ENCODE peak calls at places on chromosomes 1 and 21, in nine cellular contexts. One of them, this sample, is unnamed.

GRCh38 chr1:89546082-89546889 is 21.7 kb downstream of the LRRC8B start:
- DNase-seq in fibroblast of lung: no peak
- DNase-seq in breast epithelium: no peak
- DNase-seq in cardiac muscle cell: peak; percentile 46
- DNase-seq in left lung: no peak
- DNase-seq in heart right ventricle: no peak
- DNase-seq in H1: no peak
- DNase-seq in left ventricle myocardium inferior: no peak
- DNase-seq in IMR-90: peak; percentile 39
- DNase-seq in this sample: no peak

GRCh38 chr1:110102081-110102480 is 10.2 kb upstream of the UBL4B start:
- DNase-seq in IMR-90: peak; percentile 26
- DNase-seq in left lung: no peak
- DNase-seq in breast epithelium: no peak
- DNase-seq in heart right ventricle: no peak
- DNase-seq in cardiac muscle cell: peak; percentile 33
- DNase-seq in H1: no peak
- DNase-seq in left ventricle myocardium inferior: no peak
- DNase-seq in fibroblast of lung: no peak
- DNase-seq in this sample: no peak

GRCh38 chr1:27527857-27528700 is 38.1 kb upstream of the WASF2 start:
- DNase-seq in left lung: peak; percentile 78
- DNase-seq in cardiac muscle cell: peak; percentile 24
- DNase-seq in H1: peak; percentile 82
- DNase-seq in IMR-90: no peak
- DNase-seq in breast epithelium: no peak
- DNase-seq in heart right ventricle: no peak
- DNase-seq in fibroblast of lung: no peak
- DNase-seq in left ventricle myocardium inferior: peak; percentile 57
- DNase-seq in this sample: no peak

GRCh38 chr21:43916691-43917514 is 51.9 kb downstream of the AGPAT3 start:
- DNase-seq in IMR-90: peak; percentile 21
- DNase-seq in left lung: peak; percentile 13
- DNase-seq in fibroblast of lung: peak; percentile 35
- DNase-seq in left ventricle myocardium inferior: no peak
- DNase-seq in cardiac muscle cell: peak; percentile 13
- DNase-seq in heart right ventricle: no peak
- DNase-seq in breast epithelium: no peak
- DNase-seq in H1: peak; percentile 49
- DNase-seq in this sample: no peak

GRCh38 chr1:64505944-64506658 is 36.2 kb downstream of the CACHD1 start:
- DNase-seq in heart right ventricle: no peak
- DNase-seq in IMR-90: no peak
- DNase-seq in left lung: peak; percentile 58
- DNase-seq in left ventricle myocardium inferior: no peak
- DNase-seq in fibroblast of lung: no peak
- DNase-seq in H1: no peak
- DNase-seq in breast epithelium: peak; percentile 52
- DNase-seq in cardiac muscle cell: no peak
- DNase-seq in this sample: no peak

GRCh38 chr1:65309317-65310077 is at the start of gene DNAJC6:
- DNase-seq in breast epithelium: peak; percentile 59
- DNase-seq in H1: peak; percentile 93
- DNase-seq in left lung: peak; percentile 67
- DNase-seq in fibroblast of lung: peak; percentile 61
- DNase-seq in heart right ventricle: peak; percentile 70
- DNase-seq in cardiac muscle cell: peak; percentile 79
- DNase-seq in left ventricle myocardium inferior: peak; percentile 70
- DNase-seq in IMR-90: peak; percentile 42
- DNase-seq in this sample: peak; percentile 29

GRCh38 chr1:39434797-39435395 is 56.5 kb upstream of the BMP8A start:
- DNase-seq in fibroblast of lung: no peak
- DNase-seq in cardiac muscle cell: no peak
- DNase-seq in IMR-90: peak; percentile 47
- DNase-seq in left ventricle myocardium inferior: no peak
- DNase-seq in heart right ventricle: no peak
- DNase-seq in breast epithelium: no peak
- DNase-seq in H1: no peak
- DNase-seq in left lung: no peak
- DNase-seq in this sample: no peak

GRCh38 chr1:40567819-40568218 is 36.4 kb downstream of the ZNF684 start:
- DNase-seq in fibroblast of lung: no peak
- DNase-seq in IMR-90: no peak
- DNase-seq in left ventricle myocardium inferior: no peak
- DNase-seq in breast epithelium: no peak
- DNase-seq in heart right ventricle: no peak
- DNase-seq in H1: no peak
- DNase-seq in cardiac muscle cell: no peak
- DNase-seq in left lung: no peak
- DNase-seq in this sample: no peak

GRCh38 chr1:9618912-9619679 is 30.4 kb downstream of the TMEM201 start:
- DNase-seq in heart right ventricle: no peak
- DNase-seq in breast epithelium: no peak
- DNase-seq in fibroblast of lung: no peak
- DNase-seq in H1: peak; percentile 37
- DNase-seq in left lung: no peak
- DNase-seq in cardiac muscle cell: no peak
- DNase-seq in left ventricle myocardium inferior: no peak
- DNase-seq in IMR-90: no peak
- DNase-seq in this sample: no peak

GRCh38 chr1:31633117-31633516 is 11.6 kb downstream of the PEF1 start:
- DNase-seq in left lung: no peak
- DNase-seq in fibroblast of lung: no peak
- DNase-seq in IMR-90: no peak
- DNase-seq in cardiac muscle cell: peak; percentile 18
- DNase-seq in H1: peak; percentile 85
- DNase-seq in left ventricle myocardium inferior: no peak
- DNase-seq in heart right ventricle: no peak
- DNase-seq in breast epithelium: no peak
- DNase-seq in this sample: no peak

GRCh38 chr1:22330092-22330762 is 121.4 kb upstream of the ZBTB40 start:
- DNase-seq in heart right ventricle: no peak
- DNase-seq in IMR-90: no peak
- DNase-seq in fibroblast of lung: no peak
- DNase-seq in left lung: no peak
- DNase-seq in cardiac muscle cell: no peak
- DNase-seq in H1: no peak
- DNase-seq in left ventricle myocardium inferior: no peak
- DNase-seq in breast epithelium: peak; percentile 12
- DNase-seq in this sample: no peak

GRCh38 chr21:42444745-42445059 is 41.0 kb downstream of the UBASH3A start:
- DNase-seq in fibroblast of lung: no peak
- DNase-seq in IMR-90: no peak
- DNase-seq in breast epithelium: no peak
- DNase-seq in left lung: no peak
- DNase-seq in left ventricle myocardium inferior: no peak
- DNase-seq in cardiac muscle cell: no peak
- DNase-seq in heart right ventricle: no peak
- DNase-seq in H1: no peak
- DNase-seq in this sample: no peak

GRCh38 chr21:39003982-39004775 is 179.1 kb downstream of the PSMG1 start:
- DNase-seq in heart right ventricle: peak; percentile 45
- DNase-seq in cardiac muscle cell: peak; percentile 67
- DNase-seq in IMR-90: peak; percentile 89
- DNase-seq in breast epithelium: no peak
- DNase-seq in left lung: peak; percentile 72
- DNase-seq in fibroblast of lung: peak; percentile 84
- DNase-seq in H1: no peak
- DNase-seq in left ventricle myocardium inferior: no peak
- DNase-seq in this sample: no peak

GRCh38 chr1:147745271-147745670 is 15.1 kb downstream of the GJA5 start:
- DNase-seq in left ventricle myocardium inferior: no peak
- DNase-seq in IMR-90: no peak
- DNase-seq in cardiac muscle cell: no peak
- DNase-seq in heart right ventricle: no peak
- DNase-seq in left lung: no peak
- DNase-seq in breast epithelium: no peak
- DNase-seq in fibroblast of lung: no peak
- DNase-seq in H1: no peak
- DNase-seq in this sample: no peak

GRCh38 chr1:207134550-207134949 is 30.5 kb downstream of the C4BPA start:
- DNase-seq in IMR-90: no peak
- DNase-seq in left ventricle myocardium inferior: no peak
- DNase-seq in breast epithelium: no peak
- DNase-seq in fibroblast of lung: no peak
- DNase-seq in H1: no peak
- DNase-seq in cardiac muscle cell: no peak
- DNase-seq in heart right ventricle: no peak
- DNase-seq in left lung: no peak
- DNase-seq in this sample: no peak

DNA sequence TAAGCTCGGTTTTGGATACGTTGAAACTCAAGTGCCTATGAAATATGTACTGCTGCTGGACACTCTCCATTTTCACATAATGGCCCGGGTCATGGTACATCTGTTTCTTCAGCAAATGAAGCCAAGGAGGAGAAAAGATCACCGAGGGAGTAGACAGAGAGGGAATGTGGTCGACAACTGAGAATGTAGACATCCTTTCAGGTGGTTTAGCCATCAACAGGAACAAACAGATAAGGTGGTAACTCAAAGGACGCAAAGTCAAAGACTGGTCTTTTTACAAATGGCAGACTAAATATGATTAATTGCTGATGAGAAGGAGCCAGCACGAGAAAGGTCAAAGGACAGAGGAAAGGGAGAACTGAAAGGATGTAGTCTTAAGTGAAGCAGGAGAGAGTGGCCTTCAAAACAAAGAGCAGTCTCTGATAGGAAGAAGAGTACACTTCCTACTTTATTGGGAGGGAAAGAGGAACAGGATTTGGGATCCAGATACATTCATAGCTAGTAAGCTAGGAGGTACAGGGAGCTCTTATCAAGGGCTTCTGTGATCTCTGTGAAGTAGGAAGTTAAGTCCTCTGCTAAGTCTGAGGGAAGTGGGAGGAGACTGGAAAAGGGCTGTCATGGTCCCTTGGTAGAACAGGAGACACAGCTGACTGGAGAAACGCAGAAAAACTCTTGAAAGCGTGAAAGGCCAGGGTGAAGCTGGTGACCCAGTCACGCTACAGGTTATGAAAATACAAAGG is 28.3 kb downstream of the NUP133 start:
- DNase-seq in H1: no peak
- DNase-seq in cardiac muscle cell: no peak
- DNase-seq in fibroblast of lung: no peak
- DNase-seq in IMR-90: no peak
- DNase-seq in heart right ventricle: no peak
- DNase-seq in breast epithelium: no peak
- DNase-seq in left ventricle myocardium inferior: no peak
- DNase-seq in left lung: no peak
- DNase-seq in this sample: no peak
- H3K27ac ChIP-seq in H1: no peak overlapping the region
- H3K27ac ChIP-seq in cardiac muscle cell: no peak overlapping the region
- H3K27ac ChIP-seq in fibroblast of lung: no peak overlapping the region
- H3K27ac ChIP-seq in IMR-90: no peak overlapping the region
- H3K27ac ChIP-seq in heart right ventricle: no peak overlapping the region
- H3K27ac ChIP-seq in breast epithelium: no peak overlapping the region
- H3K27ac ChIP-seq in left ventricle myocardium inferior: no peak overlapping the region
- H3K27ac ChIP-seq in left lung: no peak overlapping the region
- H3K27ac ChIP-seq in this sample: peak overlapping the region; percentile 77

DNA sequence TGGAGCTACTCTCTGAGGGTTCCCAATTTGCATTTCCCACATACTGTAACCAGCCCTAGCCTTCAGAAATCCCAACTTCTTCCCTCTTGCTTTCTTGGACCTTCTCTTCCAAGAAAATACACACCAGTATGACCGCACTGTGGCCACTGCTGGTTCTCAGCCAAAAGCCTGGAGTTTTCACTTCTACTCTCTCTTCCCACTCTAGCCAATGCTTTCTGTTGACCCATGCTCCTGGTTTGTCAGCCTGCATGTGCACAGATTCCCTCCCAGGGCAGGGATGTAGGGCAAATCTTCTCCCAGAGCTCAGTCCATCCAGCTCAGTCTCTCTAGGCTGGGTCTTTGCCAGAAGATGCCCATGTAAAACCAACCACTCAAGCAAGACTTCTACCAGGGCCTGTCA is 652 bp downstream of the SLAMF1 start:
- DNase-seq in left ventricle myocardium inferior: no peak
- DNase-seq in fibroblast of lung: no peak
- DNase-seq in IMR-90: no peak
- DNase-seq in breast epithelium: no peak
- DNase-seq in cardiac muscle cell: no peak
- DNase-seq in left lung: no peak
- DNase-seq in heart right ventricle: no peak
- DNase-seq in H1: no peak
- DNase-seq in this sample: no peak
- H3K27ac ChIP-seq in left ventricle myocardium inferior: no peak overlapping the region
- H3K27ac ChIP-seq in fibroblast of lung: no peak overlapping the region
- H3K27ac ChIP-seq in IMR-90: no peak overlapping the region
- H3K27ac ChIP-seq in breast epithelium: no peak overlapping the region
- H3K27ac ChIP-seq in cardiac muscle cell: no peak overlapping the region
- H3K27ac ChIP-seq in left lung: peak overlapping the region; percentile 65
- H3K27ac ChIP-seq in heart right ventricle: no peak overlapping the region
- H3K27ac ChIP-seq in H1: no peak overlapping the region
- H3K27ac ChIP-seq in this sample: no peak overlapping the region

GRCh38 chr21:36803801-36804452 is 105.0 kb downstream of the SIM2 start:
- DNase-seq in left lung: no peak
- DNase-seq in cardiac muscle cell: no peak
- DNase-seq in fibroblast of lung: no peak
- DNase-seq in IMR-90: no peak
- DNase-seq in breast epithelium: no peak
- DNase-seq in H1: no peak
- DNase-seq in left ventricle myocardium inferior: no peak
- DNase-seq in heart right ventricle: no peak
- DNase-seq in this sample: no peak
- H3K27ac ChIP-seq in left lung: no peak overlapping the region
- H3K27ac ChIP-seq in cardiac muscle cell: no peak overlapping the region
- H3K27ac ChIP-seq in fibroblast of lung: no peak overlapping the region
- H3K27ac ChIP-seq in IMR-90: no peak overlapping the region
- H3K27ac ChIP-seq in breast epithelium: no peak overlapping the region
- H3K27ac ChIP-seq in H1: no peak overlapping the region
- H3K27ac ChIP-seq in left ventricle myocardium inferior: no peak overlapping the region
- H3K27ac ChIP-seq in heart right ventricle: no peak overlapping the region
- H3K27ac ChIP-seq in this sample: no peak overlapping the region

GRCh38 chr1:201916649-201917249 is 28.1 kb downstream of the SHISA4 start:
- DNase-seq in heart right ventricle: no peak
- DNase-seq in fibroblast of lung: peak; percentile 97
- DNase-seq in left ventricle myocardium inferior: peak; percentile 41
- DNase-seq in IMR-90: peak; percentile 94
- DNase-seq in left lung: peak; percentile 69
- DNase-seq in breast epithelium: peak; percentile 62
- DNase-seq in H1: no peak
- DNase-seq in cardiac muscle cell: peak; percentile 91
- DNase-seq in this sample: no peak

GRCh38 chr1:201917362-201918033 is 28.8 kb downstream of the SHISA4 start:
- DNase-seq in H1: no peak
- DNase-seq in heart right ventricle: no peak
- DNase-seq in breast epithelium: no peak
- DNase-seq in left lung: no peak
- DNase-seq in fibroblast of lung: peak; percentile 97
- DNase-seq in cardiac muscle cell: peak; percentile 95
- DNase-seq in IMR-90: peak; percentile 94
- DNase-seq in left ventricle myocardium inferior: no peak
- DNase-seq in this sample: no peak

GRCh38 chr1:201914456-201915235 is 25.9 kb downstream of the SHISA4 start:
- DNase-seq in cardiac muscle cell: peak; percentile 72
- DNase-seq in left ventricle myocardium inferior: no peak
- DNase-seq in fibroblast of lung: no peak
- DNase-seq in H1: no peak
- DNase-seq in heart right ventricle: no peak
- DNase-seq in breast epithelium: no peak
- DNase-seq in IMR-90: peak; percentile 36
- DNase-seq in left lung: no peak
- DNase-seq in this sample: no peak

GRCh38 chr1:201911827-201912571 is 23.3 kb downstream of the SHISA4 start:
- DNase-seq in left ventricle myocardium inferior: no peak
- DNase-seq in breast epithelium: no peak
- DNase-seq in heart right ventricle: no peak
- DNase-seq in left lung: no peak
- DNase-seq in fibroblast of lung: no peak
- DNase-seq in cardiac muscle cell: no peak
- DNase-seq in H1: no peak
- DNase-seq in IMR-90: no peak
- DNase-seq in this sample: no peak

GRCh38 chr1:201912832-201913231 is 24.1 kb downstream of the SHISA4 start:
- DNase-seq in left ventricle myocardium inferior: no peak
- DNase-seq in IMR-90: peak; percentile 73
- DNase-seq in H1: no peak
- DNase-seq in cardiac muscle cell: peak; percentile 63
- DNase-seq in heart right ventricle: no peak
- DNase-seq in breast epithelium: no peak
- DNase-seq in left lung: no peak
- DNase-seq in fibroblast of lung: peak; percentile 77
- DNase-seq in this sample: no peak
- H3K27ac ChIP-seq in left ventricle myocardium inferior: peak overlapping the region; percentile 57
- H3K27ac ChIP-seq in IMR-90: peak overlapping the region; percentile 38
- H3K27ac ChIP-seq in H1: no peak overlapping the region
- H3K27ac ChIP-seq in cardiac muscle cell: peak overlapping the region; percentile 14
- H3K27ac ChIP-seq in heart right ventricle: no peak overlapping the region
- H3K27ac ChIP-seq in breast epithelium: peak overlapping the region; percentile 94
- H3K27ac ChIP-seq in left lung: no peak overlapping the region
- H3K27ac ChIP-seq in fibroblast of lung: no peak overlapping the region
- H3K27ac ChIP-seq in this sample: no peak overlapping the region